ENCODE peak calls at places on chromosomes 12 and 14, in five cellular contexts. T is WTC11, P is lower leg skin, J is GM12865, R is cardiac fibroblast. B is an unnamed sample.

GRCh38 chr14:74945261-74945851 is 10.0 kb downstream of the PGF start:
- DNase-seq in T (peak), P (no peak), J (peak), R (peak), B (no peak)

GRCh38 chr14:60563113-60563512 is 54.2 kb downstream of the SIX6 start:
- DNase-seq in T (no peak), P (no peak), J (no peak), R (peak), B (no peak)

GRCh38 chr12:10361084-10361483 is 28.8 kb downstream of the KLRK1 start:
- DNase-seq in T (no peak), P (no peak), J (no peak), R (no peak), B (no peak)

GRCh38 chr14:77761205-77761931 is 412 bp upstream of the SNW1 start:
- DNase-seq in T (peak), P (no peak), J (peak), R (peak), B (no peak)

GRCh38 chr14:78737606-78738005 is 567.4 kb downstream of the NRXN3 start:
- DNase-seq in T (no peak), P (no peak), J (no peak), R (no peak), B (no peak)

GRCh38 chr12:123089631-123090353 is 61.1 kb downstream of the PITPNM2 start:
- DNase-seq in T (no peak), P (no peak), J (no peak), R (peak), B (no peak)

GRCh38 chr14:91817566-91818325 is 49.6 kb downstream of the TC2N start:
- DNase-seq in T (no peak), P (no peak), J (peak), R (no peak), B (no peak)

GRCh38 chr14:32701475-32701874 is 237.2 kb upstream of the NPAS3 start:
- DNase-seq in T (no peak), P (no peak), J (no peak), R (no peak), B (no peak)

GRCh38 chr12:9649532-9649940 is 20.0 kb upstream of the CLEC2D start:
- DNase-seq in T (no peak), P (no peak), J (peak), R (no peak), B (no peak)

GRCh38 chr14:101250336-101250947 is 310.9 kb upstream of the DIO3 start:
- DNase-seq in T (no peak), P (peak), J (no peak), R (no peak), B (no peak)

GRCh38 chr12:46557539-46558373 is 185.2 kb upstream of the SLC38A2 start:
- DNase-seq in T (no peak), P (no peak), J (no peak), R (peak), B (no peak)

GRCh38 chr12:95859344-95859816 is 628 bp downstream of the SNRPF start:
- DNase-seq in T (no peak), P (no peak), J (peak), R (peak), B (no peak)

GRCh38 chr12:82527165-82527780 is 159.4 kb upstream of the TMTC2 start:
- DNase-seq in T (peak), P (no peak), J (peak), R (peak), B (peak)

GRCh38 chr12:65881965-65882413 is 57.7 kb downstream of the HMGA2 start:
- DNase-seq in T (peak), P (peak), J (peak), R (peak), B (peak)

GRCh38 chr12:101945361-101946232 is 68.2 kb downstream of the DRAM1 start:
- DNase-seq in T (no peak), P (no peak), J (no peak), R (no peak), B (no peak)

GRCh38 chr12:16300222-16300621 is 22.7 kb upstream of the SLC15A5 start:
- DNase-seq in T (no peak), P (no peak), J (no peak), R (peak), B (no peak)

GRCh38 chr12:120835304-120835612 is 68.9 kb downstream of the SPPL3 start:
- DNase-seq in T (no peak), P (no peak), J (no peak), R (peak), B (no peak)

GRCh38 chr14:95486875-95487668 is 29.4 kb downstream of the SYNE3 start:
- DNase-seq in T (no peak), P (no peak), J (peak), R (no peak), B (no peak)

GRCh38 chr12:31246470-31246850 is 79.5 kb downstream of the SINHCAF start:
- DNase-seq in T (no peak), P (no peak), J (no peak), R (peak), B (no peak)

GRCh38 chr12:21828111-21828775 is 53.7 kb upstream of the KCNJ8 start:
- DNase-seq in T (no peak), P (no peak), J (no peak), R (peak), B (no peak)

GRCh38 chr12:43776498-43776897 is 17.7 kb downstream of the IRAK4 start:
- DNase-seq in T (no peak), P (no peak), J (peak), R (peak), B (no peak)

GRCh38 chr12:38911611-38912010 is 6.2 kb upstream of the CPNE8 start:
- DNase-seq in T (no peak), P (no peak), J (no peak), R (peak), B (peak)

GRCh38 chr12:54439521-54440255 is 20.6 kb upstream of the ITGA5 start:
- DNase-seq in T (no peak), P (no peak), J (peak), R (peak), B (peak)

GRCh38 chr14:58978336-58978735 is 210.1 kb upstream of the DAAM1 start:
- DNase-seq in T (no peak), P (no peak), J (no peak), R (no peak), B (no peak)

GRCh38 chr12:53267309-53268008 is 640 bp upstream of the ESPL1 start:
- DNase-seq in T (no peak), P (no peak), J (no peak), R (no peak), B (no peak)

GRCh38 chr14:34699873-34700621 is 14.3 kb downstream of the CFL2 start:
- DNase-seq in T (no peak), P (no peak), J (no peak), R (peak), B (no peak)

GRCh38 chr12:93122569-93123091 is 193.5 kb upstream of the EEA1 start:
- DNase-seq in T (no peak), P (no peak), J (no peak), R (peak), B (no peak)

GRCh38 chr14:100844082-100844408 is 18.1 kb downstream of the MEG3 start:
- DNase-seq in T (no peak), P (no peak), J (no peak), R (no peak), B (no peak)

GRCh38 chr12:71799105-71799504 is 40.5 kb upstream of the TBC1D15 start:
- DNase-seq in T (no peak), P (no peak), J (no peak), R (peak), B (no peak)

GRCh38 chr12:14775652-14776020 is 27.6 kb downstream of the WBP11 start:
- DNase-seq in T (no peak), P (no peak), J (no peak), R (no peak), B (no peak)

GRCh38 chr12:84920331-84920730 is 7.7 kb upstream of the SLC6A15 start:
- DNase-seq in T (no peak), P (no peak), J (no peak), R (peak), B (no peak)

GRCh38 chr12:55060970-55061543 is 41.3 kb downstream of the NEUROD4 start:
- DNase-seq in T (no peak), P (no peak), J (no peak), R (no peak), B (no peak)

GRCh38 chr12:51900323-51900889 is 6.9 kb upstream of the ACVRL1 start:
- DNase-seq in T (no peak), P (peak), J (no peak), R (no peak), B (no peak)

GRCh38 chr14:73797540-73797925 is 54.1 kb upstream of the PTGR2 start:
- DNase-seq in T (no peak), P (no peak), J (no peak), R (no peak), B (no peak)

GRCh38 chr14:73807439-73807838 is 44.2 kb upstream of the PTGR2 start:
- DNase-seq in T (no peak), P (no peak), J (no peak), R (no peak), B (no peak)

GRCh38 chr14:73800970-73801515 is 50.6 kb upstream of the PTGR2 start:
- DNase-seq in T (no peak), P (no peak), J (no peak), R (no peak), B (no peak)

GRCh38 chr14:73804636-73805035 is 47.0 kb upstream of the PTGR2 start:
- DNase-seq in T (no peak), P (no peak), J (no peak), R (no peak), B (no peak)

DNA sequence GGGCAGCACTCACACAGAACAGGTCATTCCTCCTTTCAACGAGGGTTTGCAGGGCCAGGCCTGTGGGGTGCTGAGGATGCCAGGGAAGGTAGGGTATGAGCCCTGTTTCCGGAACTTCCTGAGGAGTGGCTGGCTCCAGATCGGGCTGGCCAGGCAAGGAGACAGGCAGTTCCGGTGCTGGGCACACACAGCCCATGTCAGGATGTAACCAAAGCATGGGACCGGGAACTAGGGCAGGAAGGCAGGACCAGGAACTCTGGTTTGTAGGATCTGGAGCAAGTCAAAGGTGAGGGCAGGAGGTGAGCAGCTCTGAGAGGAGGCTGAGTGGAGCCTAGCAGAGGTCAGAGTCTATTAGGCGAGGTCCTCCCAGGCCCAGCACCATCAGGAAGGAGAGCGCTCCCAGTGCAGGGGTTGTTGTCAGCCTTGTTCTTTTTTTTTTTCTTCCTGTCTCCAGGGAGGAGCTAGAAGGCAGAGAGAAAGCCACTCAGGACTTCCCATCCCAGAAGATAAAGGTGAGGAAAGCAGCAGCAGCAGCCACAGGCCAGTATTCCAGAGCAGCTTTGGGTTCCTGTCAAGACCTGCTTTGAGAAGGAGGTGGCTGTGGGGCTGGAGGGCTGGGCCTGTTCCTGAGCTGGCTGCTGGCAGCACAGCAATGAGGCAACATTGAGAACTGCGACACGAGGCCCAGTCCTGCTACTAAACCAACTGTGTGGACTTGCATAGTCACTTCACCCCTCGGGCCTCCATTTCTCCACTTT is 49.0 kb upstream of the PTGR2 start:
- DNase-seq in T (peak), P (no peak), J (no peak), R (no peak), B (no peak)
- TF ChIP-seq CTCF in T (no peak), P (no peak), J (no peak), R (no peak), B (no peak)

GRCh38 chr14:106508216-106508615 is 981.8 kb downstream of the TMEM121 start:
- DNase-seq in T (no peak), P (no peak), J (no peak), R (no peak), B (no peak)
- TF ChIP-seq CTCF in T (no peak), P (no peak), J (no peak), R (no peak), B (no peak)

GRCh38 chr14:103209054-103209453 is 85.8 kb downstream of the TNFAIP2 start:
- DNase-seq in T (no peak), P (no peak), J (no peak), R (no peak), B (no peak)
- TF ChIP-seq CTCF in T (no peak), P (no peak), J (no peak), R (peak), B (no peak)

GRCh38 chr12:5222729-5223128 is 179.1 kb downstream of the KCNA5 start:
- DNase-seq in T (no peak), P (no peak), J (no peak), R (no peak), B (no peak)
- TF ChIP-seq CTCF in T (no peak), P (no peak), J (no peak), R (no peak), B (no peak)

GRCh38 chr12:100737168-100737567 is 57.4 kb upstream of the ANO4 start:
- DNase-seq in T (peak), P (peak), J (no peak), R (no peak), B (no peak)

GRCh38 chr12:100738086-100738485 is 56.5 kb upstream of the ANO4 start:
- DNase-seq in T (no peak), P (no peak), J (no peak), R (no peak), B (no peak)

GRCh38 chr12:100733817-100734593 is 60.6 kb upstream of the ANO4 start:
- DNase-seq in T (no peak), P (no peak), J (peak), R (peak), B (no peak)
- TF ChIP-seq CTCF in T (no peak), P (no peak), J (peak), R (peak), B (peak)

GRCh38 chr14:69288001-69288771 is 28.2 kb downstream of the GALNT16 start:
- DNase-seq in T (no peak), P (peak), J (no peak), R (peak), B (no peak)
- TF ChIP-seq CTCF in T (no peak), P (no peak), J (peak), R (peak), B (no peak)

GRCh38 chr14:21902561-21903199 is 229.1 kb upstream of the OR4E1 start:
- DNase-seq in T (no peak), P (no peak), J (peak), R (no peak), B (no peak)
- TF ChIP-seq CTCF in T (no peak), P (no peak), J (peak), R (no peak), B (peak)

GRCh38 chr12:111156304-111156703 is 212.6 kb downstream of the PHETA1 start:
- DNase-seq in T (no peak), P (no peak), J (no peak), R (no peak), B (no peak)
- TF ChIP-seq CTCF in T (no peak), P (no peak), J (no peak), R (no peak), B (no peak)

GRCh38 chr12:62259993-62260732 is at the start of gene USP15:
- DNase-seq in T (peak), P (peak), J (peak), R (peak), B (peak)
- TF ChIP-seq CTCF in T (peak), P (no peak), J (peak), R (peak), B (peak)

GRCh38 chr12:115871714-115872113 is 405.8 kb downstream of the MED13L start:
- DNase-seq in T (peak), P (no peak), J (peak), R (peak), B (peak)
- TF ChIP-seq CTCF in T (peak), P (no peak), J (peak), R (peak), B (peak)

B was measured in GM13977.